ENCODE peak calls at places on chromosome 10, in nine cellular contexts. S is thoracic aorta, Y is brain microvascular endothelial cell, P is epithelial cell of proximal tubule, V is endothelial cell, O is lower lobe of right lung, U is MCF 10A, F is PC-3, J is A549. D is an unnamed sample.

GRCh38 chr10:81838950-81839349 is 36.0 kb upstream of the NRG3 start:
- DNase-seq in S (no peak), Y (peak; percentile 10), P (no peak), V (peak; percentile 25), O (no peak), U (peak; percentile 8), F (no peak), J (no peak), D (peak; percentile 20)

GRCh38 chr10:28111712-28112111 is 112.8 kb upstream of the ODAD2 start:
- DNase-seq in S (no peak), Y (no peak), P (no peak), V (no peak), O (no peak), U (peak; percentile 27), F (peak; percentile 66), J (no peak), D (no peak)

GRCh38 chr10:17249820-17250219 is 21.8 kb downstream of the VIM start:
- DNase-seq in S (no peak), Y (no peak), P (no peak), V (no peak), O (no peak), U (no peak), F (peak; percentile 46), J (no peak), D (no peak)

GRCh38 chr10:85138046-85138445 is 809.7 kb downstream of the CCSER2 start:
- DNase-seq in S (no peak), Y (no peak), P (no peak), V (no peak), O (no peak), U (no peak), F (no peak), J (no peak), D (no peak)

GRCh38 chr10:3825244-3825643 is 40.2 kb upstream of the KLF6 start:
- DNase-seq in S (no peak), Y (peak; percentile 75), P (peak; percentile 54), V (no peak), O (no peak), U (peak; percentile 85), F (peak; percentile 61), J (peak; percentile 81), D (no peak)

GRCh38 chr10:95388539-95388938 is 97.7 kb upstream of the PDLIM1 start:
- DNase-seq in S (no peak), Y (no peak), P (no peak), V (no peak), O (no peak), U (no peak), F (peak; percentile 73), J (no peak), D (no peak)

GRCh38 chr10:33195608-33196376 is 138.7 kb downstream of the NRP1 start:
- DNase-seq in S (no peak), Y (no peak), P (no peak), V (no peak), O (no peak), U (no peak), F (no peak), J (no peak), D (no peak)

GRCh38 chr10:114643158-114643557 is 14.9 kb downstream of the ABLIM1 start:
- DNase-seq in S (no peak), Y (no peak), P (no peak), V (no peak), O (no peak), U (no peak), F (no peak), J (no peak), D (no peak)

GRCh38 chr10:75540357-75541335 is 109.2 kb downstream of the LRMDA start:
- DNase-seq in S (no peak), Y (no peak), P (no peak), V (no peak), O (no peak), U (no peak), F (peak; percentile 49), J (no peak), D (no peak)

GRCh38 chr10:86663046-86663345 is 5.3 kb upstream of the LDB3 start:
- DNase-seq in S (no peak), Y (no peak), P (no peak), V (no peak), O (peak; percentile 35), U (no peak), F (no peak), J (no peak), D (no peak)

GRCh38 chr10:63713191-63714144 is 192.3 kb downstream of the REEP3 start:
- DNase-seq in S (no peak), Y (peak; percentile 63), P (no peak), V (peak; percentile 43), O (no peak), U (peak; percentile 55), F (peak; percentile 38), J (no peak), D (peak; percentile 27)

GRCh38 chr10:12483996-12484944 is 134.9 kb downstream of the CAMK1D start:
- DNase-seq in S (no peak), Y (no peak), P (no peak), V (no peak), O (no peak), U (no peak), F (no peak), J (no peak), D (no peak)

GRCh38 chr10:12482586-12482985 is 133.2 kb downstream of the CAMK1D start:
- DNase-seq in S (no peak), Y (no peak), P (no peak), V (no peak), O (no peak), U (no peak), F (no peak), J (no peak), D (peak; percentile 36)

GRCh38 chr10:12481956-12482355 is 132.6 kb downstream of the CAMK1D start:
- DNase-seq in S (no peak), Y (no peak), P (no peak), V (no peak), O (no peak), U (no peak), F (no peak), J (no peak), D (no peak)

GRCh38 chr10:12487366-12487765 is 138.0 kb downstream of the CAMK1D start:
- DNase-seq in S (no peak), Y (no peak), P (no peak), V (no peak), O (no peak), U (no peak), F (no peak), J (no peak), D (no peak)

GRCh38 chr10:12484945-12485805 is 135.8 kb downstream of the CAMK1D start:
- DNase-seq in S (peak; percentile 10), Y (peak; percentile 58), P (no peak), V (no peak), O (no peak), U (no peak), F (no peak), J (no peak), D (no peak)
- TF ChIP-seq CTCF in S (no peak), Y (no peak), P (no peak), V (no peak), O (no peak), U (no peak), F (no peak), J (no peak), D (no peak)

GRCh38 chr10:77575271-77576006 is 62.2 kb downstream of the KCNMA1 start:
- DNase-seq in S (no peak), Y (no peak), P (no peak), V (no peak), O (no peak), U (no peak), F (no peak), J (no peak), D (no peak)
- TF ChIP-seq CTCF in S (no peak), Y (no peak), P (no peak), V (no peak), O (no peak), U (no peak), F (no peak), J (no peak), D (no peak)

GRCh38 chr10:119203006-119203405 is 4.4 kb upstream of the GRK5 start:
- DNase-seq in S (no peak), Y (no peak), P (no peak), V (no peak), O (no peak), U (no peak), F (peak; percentile 64), J (no peak), D (no peak)

GRCh38 chr10:119197921-119198320 is 9.4 kb upstream of the GRK5 start:
- DNase-seq in S (no peak), Y (no peak), P (no peak), V (no peak), O (no peak), U (peak; percentile 71), F (peak; percentile 58), J (no peak), D (no peak)

GRCh38 chr10:119201233-119201632 is 6.1 kb upstream of the GRK5 start:
- DNase-seq in S (no peak), Y (no peak), P (no peak), V (no peak), O (no peak), U (no peak), F (peak; percentile 40), J (no peak), D (no peak)

GRCh38 chr10:119199231-119199992 is 8.0 kb upstream of the GRK5 start:
- DNase-seq in S (no peak), Y (peak; percentile 82), P (no peak), V (peak; percentile 60), O (no peak), U (peak; percentile 73), F (peak; percentile 70), J (peak; percentile 68), D (peak; percentile 54)

DNA sequence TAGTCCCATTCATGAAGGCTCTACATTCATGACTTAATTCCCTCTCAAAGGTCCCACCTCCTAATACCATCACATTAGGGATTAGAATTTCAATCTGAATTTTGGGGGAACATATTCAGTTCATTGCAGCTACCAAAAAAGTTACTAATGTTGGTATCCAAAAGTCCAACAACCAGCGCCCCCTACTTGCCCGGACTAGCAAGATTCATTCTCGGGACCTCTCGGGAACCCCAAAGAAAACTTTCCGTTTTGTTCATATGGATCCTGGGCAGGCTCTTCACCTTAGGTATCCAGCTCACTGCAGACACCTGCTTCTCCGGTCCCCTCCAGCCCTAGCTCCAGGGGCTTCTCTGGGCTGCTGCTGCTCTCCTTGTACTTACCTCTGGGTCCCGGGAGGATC is 8.9 kb upstream of the GRK5 start:
- DNase-seq in S (no peak), Y (no peak), P (no peak), V (no peak), O (no peak), U (peak; percentile 47), F (no peak), J (peak; percentile 28), D (peak; percentile 20)
- TF ChIP-seq CTCF in S (no peak), Y (peak; percentile 69), P (peak; percentile 63), V (peak; percentile 24), O (peak; percentile 35), U (no peak), F (peak; percentile 50), J (peak; percentile 55), D (peak; percentile 30)

DNA sequence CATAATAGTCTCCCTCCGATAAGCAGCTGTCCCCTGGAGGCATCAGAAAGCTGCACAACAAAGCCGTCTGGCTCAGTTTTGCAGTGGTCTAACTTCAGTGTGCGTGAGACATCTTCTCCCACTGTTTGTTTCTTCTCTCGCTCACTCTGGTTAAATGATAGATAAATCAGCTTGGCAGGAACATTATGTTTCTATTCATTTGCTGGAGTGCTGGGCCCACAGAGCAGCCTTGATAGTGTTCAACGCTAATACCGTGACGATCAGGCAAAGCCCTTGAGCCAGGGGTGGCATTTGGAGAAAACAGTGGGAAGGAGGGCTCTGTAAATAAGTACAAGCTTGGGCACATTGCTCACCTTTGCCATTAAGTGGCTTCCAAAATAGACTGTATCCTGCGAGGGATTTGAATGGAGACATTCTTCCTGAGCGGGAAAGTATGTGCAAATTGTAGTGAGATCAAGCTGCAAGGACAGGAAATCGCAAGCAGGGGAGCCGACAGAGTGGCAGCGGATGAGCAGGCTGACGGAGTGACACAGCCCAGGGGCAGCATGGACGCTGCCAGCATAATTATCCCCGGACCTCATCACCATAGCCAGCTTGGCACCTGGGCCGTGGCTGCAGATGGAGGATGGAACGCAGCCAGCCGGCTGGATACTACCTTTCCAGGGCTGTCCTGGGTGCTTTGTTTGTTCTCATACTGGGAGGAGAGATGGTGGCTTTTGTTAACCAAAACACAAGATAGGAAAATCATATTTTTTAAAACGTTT is 256.8 kb upstream of the FZD8 start:
- DNase-seq in S (no peak), Y (no peak), P (no peak), V (no peak), O (no peak), U (no peak), F (no peak), J (no peak), D (no peak)
- TF ChIP-seq CTCF in S (no peak), Y (no peak), P (no peak), V (no peak), O (no peak), U (no peak), F (no peak), J (no peak), D (no peak)

D was measured in nephron progenitor cell.